ENCODE peak calls at places on chromosome 6, in six cellular contexts. N is sigmoid colon, M is fibroblast of the aortic adventitia, H is right lobe of liver, K is AG10803, G is PC-9. Q is an unnamed sample.

GRCh38 chr6:109794201-109794926 is 103.3 kb downstream of the FIG4 start:
- DNase-seq in N (no peak), M (peak), H (no peak), K (peak), G (peak), Q (no peak)

GRCh38 chr6:101395345-101395744 is 1.8 kb downstream of the GRIK2 start:
- DNase-seq in N (no peak), M (peak), H (no peak), K (peak), G (no peak), Q (no peak)

GRCh38 chr6:69022991-69023390 is 387.9 kb downstream of the ADGRB3 start:
- DNase-seq in N (no peak), M (peak), H (no peak), K (peak), G (no peak), Q (no peak)

GRCh38 chr6:43714311-43715055 is 26.9 kb upstream of the MRPS18A start:
- DNase-seq in N (peak), M (peak), H (no peak), K (peak), G (no peak), Q (no peak)

GRCh38 chr6:138297761-138298298 is 79.5 kb upstream of the PBOV1 start:
- DNase-seq in N (no peak), M (no peak), H (no peak), K (peak), G (no peak), Q (no peak)

GRCh38 chr6:72757048-72757447 is 135.2 kb downstream of the KCNQ5 start:
- DNase-seq in N (no peak), M (no peak), H (no peak), K (no peak), G (no peak), Q (no peak)

GRCh38 chr6:30013296-30013922 is 47.7 kb upstream of the POLR1H start:
- DNase-seq in N (no peak), M (peak), H (no peak), K (peak), G (no peak), Q (no peak)

GRCh38 chr6:107869871-107870270 is 45.8 kb upstream of the SCML4 start:
- DNase-seq in N (no peak), M (no peak), H (no peak), K (no peak), G (no peak), Q (no peak)

GRCh38 chr6:146090474-146090873 is 61.6 kb downstream of the GRM1 start:
- DNase-seq in N (no peak), M (no peak), H (no peak), K (no peak), G (no peak), Q (no peak)

GRCh38 chr6:91412532-91412931 is 825.7 kb upstream of the MAP3K7 start:
- DNase-seq in N (no peak), M (no peak), H (no peak), K (no peak), G (no peak), Q (no peak)

GRCh38 chr6:157181649-157182048 is 141.7 kb downstream of the TMEM242 start:
- DNase-seq in N (no peak), M (no peak), H (no peak), K (no peak), G (peak), Q (no peak)

GRCh38 chr6:91352285-91352684 is 765.4 kb upstream of the MAP3K7 start:
- DNase-seq in N (no peak), M (no peak), H (no peak), K (no peak), G (no peak), Q (peak)

GRCh38 chr6:157531986-157532365 is 151.0 kb downstream of the ZDHHC14 start:
- DNase-seq in N (no peak), M (no peak), H (no peak), K (no peak), G (no peak), Q (no peak)

GRCh38 chr6:147726342-147726741 is 217.9 kb downstream of the SAMD5 start:
- DNase-seq in N (no peak), M (no peak), H (no peak), K (no peak), G (no peak), Q (no peak)

GRCh38 chr6:79605061-79605460 is 26.1 kb upstream of the SH3BGRL2 start:
- DNase-seq in N (no peak), M (no peak), H (no peak), K (no peak), G (no peak), Q (no peak)

GRCh38 chr6:145310116-145310515 is 425.2 kb downstream of the EPM2A start:
- DNase-seq in N (no peak), M (no peak), H (no peak), K (peak), G (no peak), Q (no peak)

GRCh38 chr6:1076531-1077453 is 235.1 kb upstream of the FOXQ1 start:
- DNase-seq in N (no peak), M (no peak), H (no peak), K (no peak), G (no peak), Q (no peak)
- H3K4me3 ChIP-seq in N (no peak), M (no peak), H (no peak), K (no peak), G (no peak), Q (no peak)

DNA sequence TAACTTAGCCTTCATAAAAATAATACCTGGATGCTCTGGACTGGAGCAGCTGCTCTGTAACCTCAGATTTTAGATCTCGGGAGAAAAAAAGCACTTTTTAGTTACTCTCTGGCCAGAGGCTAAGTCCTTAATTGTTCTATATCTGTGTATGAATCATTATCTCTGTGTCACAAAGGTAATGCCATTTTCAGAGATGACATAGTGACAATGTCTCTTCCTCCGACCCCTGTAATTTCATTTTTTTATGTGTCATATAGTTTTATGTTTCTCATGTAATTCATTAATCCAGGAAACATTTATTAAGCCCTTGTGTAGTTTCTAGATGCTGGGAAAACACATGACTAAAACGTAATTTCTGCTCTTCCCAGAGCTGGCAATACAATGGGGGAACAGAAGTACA is 55.6 kb downstream of the SENP6 start:
- DNase-seq in N (no peak), M (no peak), H (no peak), K (no peak), G (no peak), Q (no peak)
- TF ChIP-seq CTCF in N (no peak), M (no peak), H (no peak), K (no peak), G (no peak), Q (no peak)

DNA sequence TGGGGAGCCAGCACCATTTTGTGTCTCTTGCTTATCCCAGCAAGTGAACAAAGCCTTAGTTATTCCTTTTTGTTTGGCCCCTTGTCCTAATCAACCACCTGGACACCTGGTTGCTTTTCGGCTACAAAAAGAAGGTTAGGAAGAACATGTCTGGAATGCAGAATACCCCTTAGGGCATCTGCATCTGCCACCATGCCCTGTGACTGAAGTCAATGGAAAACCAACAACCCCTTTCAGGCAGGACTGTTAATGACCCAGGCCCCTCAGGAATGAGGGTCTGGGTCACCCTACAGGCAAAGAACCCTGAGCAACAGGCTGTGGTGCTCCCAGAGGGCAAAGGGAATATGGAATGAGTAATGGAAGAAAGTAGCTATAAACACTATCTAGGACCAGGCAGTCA is 78.5 kb downstream of the PDE10A start:
- DNase-seq in N (no peak), M (no peak), H (no peak), K (no peak), G (no peak), Q (no peak)
- H3K4me3 ChIP-seq in N (no peak), M (no peak), H (no peak), K (no peak), G (no peak), Q (no peak)

DNA sequence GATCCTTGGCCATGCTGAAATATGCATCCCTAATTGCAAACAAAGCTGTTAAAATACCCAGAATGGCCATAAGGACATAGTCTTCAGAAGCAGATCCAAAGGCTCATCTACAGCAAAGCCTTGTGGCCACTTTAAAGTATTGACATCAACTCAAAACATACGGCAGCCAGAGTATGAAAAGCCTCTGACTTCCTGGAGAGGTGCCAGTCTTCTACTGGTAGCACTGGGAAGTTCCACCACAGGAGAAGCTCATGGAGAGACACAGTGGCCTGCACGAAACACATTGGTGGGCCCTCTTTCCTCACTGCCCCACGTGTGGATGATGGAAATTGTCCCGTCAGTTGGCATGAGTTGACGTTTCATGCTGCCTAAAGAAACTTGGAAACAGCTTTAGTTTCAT is 202.6 kb upstream of the HEY2 start:
- DNase-seq in N (no peak), M (peak), H (no peak), K (peak), G (no peak), Q (peak)
- TF ChIP-seq CTCF in N (no peak), M (no peak), H (peak), K (peak), G (no peak), Q (no peak)

DNA sequence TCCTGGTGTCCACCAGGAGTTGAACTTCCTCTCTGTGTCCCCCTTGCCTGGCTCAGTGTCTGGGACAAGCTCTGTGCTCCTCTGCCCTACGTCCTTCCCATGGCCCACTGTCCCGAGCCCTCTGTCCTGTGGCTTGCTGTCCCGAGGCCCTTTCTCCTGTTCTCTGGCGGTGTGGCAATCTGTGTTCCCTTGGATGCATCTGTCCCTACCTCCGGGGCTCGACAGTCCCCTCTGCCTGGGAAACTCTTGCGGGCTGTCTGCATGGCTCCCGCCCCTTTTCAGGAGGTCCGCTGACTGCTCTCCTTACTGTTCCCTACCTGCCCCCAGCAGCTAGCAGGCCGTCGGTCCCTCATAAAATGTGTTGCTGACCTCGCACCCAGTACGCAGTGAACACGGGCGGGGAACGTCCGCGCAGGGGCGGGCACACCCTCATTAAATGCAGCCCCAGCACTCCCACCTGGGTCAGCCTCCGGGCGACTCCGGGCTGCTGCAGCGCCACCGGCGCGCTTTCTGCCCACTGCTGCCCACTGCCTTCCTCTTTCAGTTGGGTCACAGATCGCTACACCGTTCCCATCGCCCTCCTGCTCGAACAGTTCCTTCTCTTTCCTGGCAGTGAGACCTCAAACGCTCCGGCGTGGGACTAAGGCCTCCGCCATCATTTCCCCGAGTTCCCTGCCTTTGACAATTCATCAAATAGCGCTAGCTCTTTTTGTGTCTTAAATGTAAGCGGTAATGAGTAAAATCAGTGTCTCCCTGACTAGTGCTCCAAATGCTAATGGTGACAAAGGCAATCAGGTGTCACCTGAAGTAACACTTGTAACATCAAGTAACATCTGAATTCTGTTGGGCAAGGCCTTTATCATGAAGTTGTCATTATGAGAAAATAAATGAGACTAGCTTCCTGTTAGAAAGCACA is 60.5 kb downstream of the RSPH3 start:
- DNase-seq in N (no peak), M (no peak), H (no peak), K (no peak), G (no peak), Q (no peak)
- H3K4me3 ChIP-seq in N (peak), M (no peak), H (peak), K (peak), G (no peak), Q (no peak)

Q was measured in LNCaP clone FGC.